ENCODE peak calls at places on chromosomes 7 and 10, in six cellular contexts. D is GM12892, W is K562, Z is HepG2, S is GM12878, L is H1. K is an unnamed sample.

GRCh38 chr10:1420663-1421362 is 316.5 kb downstream of the ADARB2 start:
- DNase-seq in W (peak; percentile 74), Z (peak; percentile 51), D (peak; percentile 64), L (peak; percentile 93), S (no peak), K (peak; percentile 71)

GRCh38 chr7:85322252-85322651 is 135.4 kb upstream of the SEMA3D start:
- DNase-seq in S (no peak), D (no peak), Z (no peak), L (no peak), W (no peak), K (no peak)

GRCh38 chr10:107540981-107541380 is 376.5 kb upstream of the SORCS1 start:
- DNase-seq in L (no peak), S (no peak), D (no peak), Z (no peak), W (no peak), K (no peak)

GRCh38 chr7:129066290-129067131 is 11.6 kb upstream of the TNPO3 start:
- DNase-seq in W (peak; percentile 86), D (no peak), L (no peak), S (no peak), Z (no peak), K (no peak)

GRCh38 chr7:128841171-128841690 is 11.0 kb downstream of the FLNC start:
- DNase-seq in L (no peak), D (no peak), W (no peak), Z (no peak), S (no peak), K (no peak)

GRCh38 chr10:15370212-15370740 is 813 bp downstream of the FAM171A1 start:
- DNase-seq in W (peak; percentile 27), D (peak; percentile 25), Z (no peak), L (peak; percentile 65), S (no peak), K (peak; percentile 17)

GRCh38 chr10:16887565-16887964 is 70.3 kb upstream of the RSU1 start:
- DNase-seq in D (no peak), L (no peak), S (no peak), W (no peak), Z (no peak), K (no peak)

GRCh38 chr7:51455948-51456347 is 139.3 kb upstream of the COBL start:
- DNase-seq in D (no peak), W (no peak), Z (no peak), S (no peak), L (no peak), K (no peak)

GRCh38 chr10:114668375-114669080 is 10.5 kb upstream of the ABLIM1 start:
- DNase-seq in Z (no peak), W (no peak), D (no peak), S (no peak), L (no peak), K (no peak)

GRCh38 chr10:24292304-24293291 is 83.7 kb downstream of the KIAA1217 start:
- DNase-seq in W (peak; percentile 20), L (no peak), D (no peak), Z (no peak), S (no peak), K (no peak)

GRCh38 chr7:101681170-101682007 is 52.3 kb upstream of the MYL10 start:
- DNase-seq in W (no peak), S (no peak), D (no peak), L (no peak), Z (no peak), K (no peak)

GRCh38 chr10:95516774-95517373 is 44.3 kb downstream of the SORBS1 start:
- DNase-seq in S (no peak), W (no peak), Z (no peak), L (no peak), D (no peak), K (no peak)

GRCh38 chr10:4981722-4982471 is 18.7 kb downstream of the AKR1C1 start:
- DNase-seq in D (no peak), S (no peak), L (peak; percentile 47), W (peak; percentile 65), Z (peak; percentile 79), K (no peak)

GRCh38 chr10:35194906-35195305 is 68.3 kb downstream of the CREM start:
- DNase-seq in S (no peak), Z (no peak), W (peak; percentile 64), L (no peak), D (no peak), K (no peak)

GRCh38 chr7:157885140-157885539 is 548.3 kb downstream of the DNAJB6 start:
- DNase-seq in L (no peak), W (no peak), Z (no peak), S (no peak), D (no peak), K (no peak)

GRCh38 chr10:42988069-42988468 is 88.8 kb upstream of the RET start:
- DNase-seq in D (no peak), Z (no peak), W (no peak), S (no peak), L (no peak), K (peak; percentile 6)

GRCh38 chr10:43259248-43259980 is 7.5 kb downstream of the RASGEF1A start:
- DNase-seq in D (peak; percentile 22), Z (no peak), W (peak; percentile 11), L (no peak), S (no peak), K (no peak)

GRCh38 chr7:128398016-128398840 is 11.6 kb downstream of the IMPDH1 start:
- DNase-seq in Z (no peak), L (peak; percentile 92), W (peak; percentile 79), D (no peak), S (no peak), K (no peak)

GRCh38 chr10:30437039-30437781 is 3.2 kb downstream of the MAP3K8 start:
- DNase-seq in W (peak; percentile 79), D (no peak), Z (no peak), S (no peak), L (no peak), K (no peak)

GRCh38 chr10:31878486-31878885 is 50.1 kb downstream of the ARHGAP12 start:
- DNase-seq in W (no peak), Z (no peak), D (no peak), L (no peak), S (no peak), K (no peak)

GRCh38 chr10:82251222-82251977 is 376.4 kb downstream of the NRG3 start:
- DNase-seq in D (no peak), L (no peak), W (no peak), Z (no peak), S (no peak), K (no peak)

GRCh38 chr10:11684717-11685645 is 57.2 kb upstream of the ECHDC3 start:
- DNase-seq in W (peak; percentile 83), L (no peak), S (peak; percentile 94), D (peak; percentile 58), Z (no peak), K (peak; percentile 43)

GRCh38 chr7:1933066-1933835 is 263.2 kb downstream of the ELFN1 start:
- DNase-seq in W (no peak), L (no peak), D (no peak), S (no peak), Z (no peak), K (no peak)

GRCh38 chr7:43195768-43196167 is 83.3 kb downstream of the HECW1 start:
- DNase-seq in S (no peak), D (no peak), L (no peak), W (no peak), Z (no peak), K (no peak)

GRCh38 chr7:85030893-85031292 is 156.0 kb downstream of the SEMA3D start:
- DNase-seq in S (no peak), L (no peak), W (peak; percentile 11), Z (peak; percentile 5), D (no peak), K (no peak)

GRCh38 chr10:68367121-68367520 is 34.4 kb upstream of the PBLD start:
- DNase-seq in Z (no peak), L (no peak), W (no peak), S (no peak), D (no peak), K (no peak)

GRCh38 chr7:77271766-77272165 is 72.1 kb upstream of the FGL2 start:
- DNase-seq in S (no peak), D (no peak), Z (no peak), L (no peak), W (no peak), K (no peak)

GRCh38 chr10:46329690-46330016 is 42.9 kb downstream of the ANTXRL start:
- DNase-seq in W (no peak), D (no peak), Z (no peak), S (no peak), L (no peak), K (no peak)

GRCh38 chr7:122463631-122464030 is 159.1 kb upstream of the FEZF1 start:
- DNase-seq in Z (no peak), W (no peak), L (no peak), S (no peak), D (no peak), K (no peak)

GRCh38 chr7:105802611-105803520 is 73.5 kb downstream of the ATXN7L1 start:
- DNase-seq in W (peak; percentile 42), Z (peak; percentile 41), S (no peak), L (no peak), D (no peak), K (no peak)
- TF ChIP-seq POLR2A in W (no peak), Z (no peak), S (no peak), L (no peak), D (no peak), K (no peak)

GRCh38 chr7:34330308-34330707 is 327.7 kb upstream of the NPSR1 start:
- DNase-seq in Z (no peak), W (no peak), L (no peak), S (no peak), D (no peak), K (no peak)

GRCh38 chr7:34331102-34331501 is 326.9 kb upstream of the NPSR1 start:
- DNase-seq in D (no peak), S (no peak), Z (no peak), W (no peak), L (no peak), K (no peak)

GRCh38 chr7:34322841-34323240 is 335.2 kb upstream of the NPSR1 start:
- DNase-seq in S (no peak), W (no peak), Z (no peak), L (no peak), D (no peak), K (no peak)

GRCh38 chr7:34333184-34333583 is 324.8 kb upstream of the NPSR1 start:
- DNase-seq in Z (no peak), L (no peak), W (no peak), D (no peak), S (no peak), K (no peak)

DNA sequence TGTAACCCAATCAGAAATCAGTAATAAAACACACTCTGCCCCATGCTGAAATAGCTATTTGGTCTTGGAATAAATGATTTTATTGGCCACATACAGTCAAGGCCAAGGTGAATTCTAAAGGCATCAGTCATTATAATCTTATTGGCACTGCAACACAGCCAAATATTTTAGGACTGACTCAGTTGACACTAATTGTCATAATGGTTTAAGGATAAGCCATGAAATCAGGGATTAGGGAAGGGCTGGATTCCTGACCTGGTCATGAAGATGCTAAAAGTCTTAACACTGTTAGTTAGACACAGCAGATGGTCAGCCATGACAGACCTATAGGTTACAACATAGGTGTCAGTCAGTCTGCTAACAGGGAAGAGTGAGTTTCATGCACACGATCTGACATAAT is 330.3 kb upstream of the NPSR1 start:
- DNase-seq in S (no peak), Z (no peak), L (no peak), D (no peak), W (no peak), K (no peak)
- TF ChIP-seq TAF1 in S (no peak), Z (no peak), L (no peak), D (no peak), W (no peak), K (no peak)

GRCh38 chr7:28130277-28130676 is 50.3 kb downstream of the JAZF1 start:
- DNase-seq in L (no peak), S (no peak), Z (no peak), D (no peak), W (no peak), K (no peak)
- TF ChIP-seq POLR2AphosphoS5 in L (no peak), S (no peak), Z (no peak), D (no peak), W (no peak), K (no peak)

GRCh38 chr10:3783721-3784432 is 1.1 kb downstream of the KLF6 start:
- DNase-seq in D (no peak), W (peak; percentile 23), L (peak; percentile 60), S (no peak), Z (peak; percentile 86), K (no peak)
- TF ChIP-seq POLR2A in D (no peak), W (no peak), L (no peak), S (no peak), Z (peak; percentile 43), K (peak; percentile 34)